ENCODE peak calls at places on chromosomes 5 and 9, in ten cellular contexts. One of them, this sample, is unnamed.

GRCh38 chr9:98614941-98615340 is 93.8 kb downstream of the GABBR2 start:
- DNase-seq in HS-27A: no peak
- DNase-seq in RWPE1: no peak
- DNase-seq in astrocyte of the cerebellum: no peak
- DNase-seq in aorta: no peak
- DNase-seq in GM23248: no peak
- DNase-seq in occipital lobe: no peak
- DNase-seq in Kasumi-1: no peak
- DNase-seq in fibroblast of the aortic adventitia: no peak
- DNase-seq in brain microvascular endothelial cell: no peak
- DNase-seq in this sample: no peak

GRCh38 chr5:87400305-87400899 is 12.3 kb downstream of the CCNH start:
- DNase-seq in HS-27A: no peak
- DNase-seq in RWPE1: peak
- DNase-seq in astrocyte of the cerebellum: no peak
- DNase-seq in aorta: no peak
- DNase-seq in GM23248: peak
- DNase-seq in occipital lobe: no peak
- DNase-seq in Kasumi-1: peak
- DNase-seq in fibroblast of the aortic adventitia: peak
- DNase-seq in brain microvascular endothelial cell: no peak
- DNase-seq in this sample: peak

GRCh38 chr5:78698218-78698751 is 49.7 kb upstream of the LHFPL2 start:
- DNase-seq in HS-27A: no peak
- DNase-seq in RWPE1: no peak
- DNase-seq in astrocyte of the cerebellum: peak
- DNase-seq in aorta: no peak
- DNase-seq in GM23248: peak
- DNase-seq in occipital lobe: no peak
- DNase-seq in Kasumi-1: no peak
- DNase-seq in fibroblast of the aortic adventitia: peak
- DNase-seq in brain microvascular endothelial cell: peak
- DNase-seq in this sample: peak

GRCh38 chr5:39598641-39599248 is 174.0 kb upstream of the DAB2 start:
- DNase-seq in HS-27A: no peak
- DNase-seq in RWPE1: no peak
- DNase-seq in astrocyte of the cerebellum: no peak
- DNase-seq in aorta: no peak
- DNase-seq in GM23248: no peak
- DNase-seq in occipital lobe: no peak
- DNase-seq in Kasumi-1: no peak
- DNase-seq in fibroblast of the aortic adventitia: no peak
- DNase-seq in brain microvascular endothelial cell: no peak
- DNase-seq in this sample: no peak

GRCh38 chr9:95722141-95722540 is 153.3 kb upstream of the ERCC6L2 start:
- DNase-seq in HS-27A: no peak
- DNase-seq in RWPE1: no peak
- DNase-seq in astrocyte of the cerebellum: no peak
- DNase-seq in aorta: no peak
- DNase-seq in GM23248: no peak
- DNase-seq in occipital lobe: no peak
- DNase-seq in Kasumi-1: no peak
- DNase-seq in fibroblast of the aortic adventitia: no peak
- DNase-seq in brain microvascular endothelial cell: no peak
- DNase-seq in this sample: no peak

GRCh38 chr9:93268551-93269314 is 84.8 kb downstream of the WNK2 start:
- DNase-seq in HS-27A: no peak
- DNase-seq in RWPE1: no peak
- DNase-seq in astrocyte of the cerebellum: no peak
- DNase-seq in aorta: peak
- DNase-seq in GM23248: no peak
- DNase-seq in occipital lobe: no peak
- DNase-seq in Kasumi-1: no peak
- DNase-seq in fibroblast of the aortic adventitia: no peak
- DNase-seq in brain microvascular endothelial cell: no peak
- DNase-seq in this sample: no peak

GRCh38 chr5:178206166-178207101 is 2.1 kb downstream of the HNRNPAB start:
- DNase-seq in HS-27A: no peak
- DNase-seq in RWPE1: no peak
- DNase-seq in astrocyte of the cerebellum: no peak
- DNase-seq in aorta: no peak
- DNase-seq in GM23248: peak
- DNase-seq in occipital lobe: no peak
- DNase-seq in Kasumi-1: no peak
- DNase-seq in fibroblast of the aortic adventitia: peak
- DNase-seq in brain microvascular endothelial cell: no peak
- DNase-seq in this sample: no peak

GRCh38 chr9:132141948-132142594 is 19.8 kb upstream of the NTNG2 start:
- DNase-seq in HS-27A: no peak
- DNase-seq in RWPE1: peak
- DNase-seq in astrocyte of the cerebellum: no peak
- DNase-seq in aorta: peak
- DNase-seq in GM23248: peak
- DNase-seq in occipital lobe: no peak
- DNase-seq in Kasumi-1: no peak
- DNase-seq in fibroblast of the aortic adventitia: no peak
- DNase-seq in brain microvascular endothelial cell: no peak
- DNase-seq in this sample: peak

GRCh38 chr9:74887041-74887980 is at the start of gene TRPM6:
- DNase-seq in HS-27A: no peak
- DNase-seq in RWPE1: peak
- DNase-seq in astrocyte of the cerebellum: peak
- DNase-seq in aorta: peak
- DNase-seq in GM23248: peak
- DNase-seq in occipital lobe: peak
- DNase-seq in Kasumi-1: peak
- DNase-seq in fibroblast of the aortic adventitia: peak
- DNase-seq in brain microvascular endothelial cell: peak
- DNase-seq in this sample: peak

GRCh38 chr9:129549139-129549538 is 71.8 kb downstream of the C9orf50 start:
- DNase-seq in HS-27A: no peak
- DNase-seq in RWPE1: no peak
- DNase-seq in astrocyte of the cerebellum: no peak
- DNase-seq in aorta: peak
- DNase-seq in GM23248: peak
- DNase-seq in occipital lobe: no peak
- DNase-seq in Kasumi-1: no peak
- DNase-seq in fibroblast of the aortic adventitia: peak
- DNase-seq in brain microvascular endothelial cell: no peak
- DNase-seq in this sample: no peak

GRCh38 chr5:41509399-41510175 is 814 bp downstream of the PLCXD3 start:
- DNase-seq in HS-27A: no peak
- DNase-seq in RWPE1: no peak
- DNase-seq in astrocyte of the cerebellum: no peak
- DNase-seq in aorta: peak
- DNase-seq in GM23248: no peak
- DNase-seq in occipital lobe: no peak
- DNase-seq in Kasumi-1: no peak
- DNase-seq in fibroblast of the aortic adventitia: no peak
- DNase-seq in brain microvascular endothelial cell: no peak
- DNase-seq in this sample: no peak

GRCh38 chr5:173964491-173964890 is 24.5 kb upstream of the C5orf47 start:
- DNase-seq in HS-27A: no peak
- DNase-seq in RWPE1: no peak
- DNase-seq in astrocyte of the cerebellum: no peak
- DNase-seq in aorta: no peak
- DNase-seq in GM23248: no peak
- DNase-seq in occipital lobe: no peak
- DNase-seq in Kasumi-1: no peak
- DNase-seq in fibroblast of the aortic adventitia: no peak
- DNase-seq in brain microvascular endothelial cell: no peak
- DNase-seq in this sample: no peak

GRCh38 chr5:141641634-141642278 is 5.0 kb downstream of the RELL2 start:
- DNase-seq in HS-27A: no peak
- DNase-seq in RWPE1: peak
- DNase-seq in astrocyte of the cerebellum: peak
- DNase-seq in aorta: no peak
- DNase-seq in GM23248: peak
- DNase-seq in occipital lobe: no peak
- DNase-seq in Kasumi-1: peak
- DNase-seq in fibroblast of the aortic adventitia: peak
- DNase-seq in brain microvascular endothelial cell: peak
- DNase-seq in this sample: peak

This sample was measured in epithelial cell of esophagus.